ENCODE peak calls at places on chromosomes 2 and 18, in four cellular contexts. S, N, H and W are unnamed samples.

GRCh38 chr2:136132840-136133570 is 15.1 kb upstream of the CXCR4 start:
- DNase-seq in S (no peak), N (no peak), H (no peak), W (no peak)

GRCh38 chr2:15298769-15299168 is 262.4 kb downstream of the NBAS start:
- DNase-seq in S (peak), N (no peak), H (no peak), W (peak)

GRCh38 chr2:128187032-128187654 is 96.1 kb downstream of the UGGT1 start:
- DNase-seq in S (peak), N (no peak), H (peak), W (peak)

GRCh38 chr18:45248240-45248903 is 366.9 kb upstream of the SLC14A2 start:
- DNase-seq in S (peak), N (no peak), H (peak), W (no peak)

GRCh38 chr2:53018830-53019425 is 748.7 kb upstream of the CHAC2 start:
- DNase-seq in S (no peak), N (no peak), H (no peak), W (peak)

GRCh38 chr2:28366496-28367282 is 26.0 kb upstream of the FOSL2 start:
- DNase-seq in S (peak), N (peak), H (no peak), W (no peak)

GRCh38 chr2:197993830-197994229 is 189.4 kb downstream of the PLCL1 start:
- DNase-seq in S (peak), N (no peak), H (peak), W (no peak)

GRCh38 chr18:43876286-43877082 is 599.2 kb upstream of the SYT4 start:
- DNase-seq in S (no peak), N (no peak), H (no peak), W (peak)

GRCh38 chr2:67650292-67651133 is 253.4 kb downstream of the ETAA1 start:
- DNase-seq in S (peak), N (peak), H (peak), W (peak)

GRCh38 chr18:44714376-44714775 is 33.7 kb downstream of the SETBP1 start:
- DNase-seq in S (no peak), N (no peak), H (no peak), W (no peak)

GRCh38 chr18:26503382-26503781 is 45.0 kb downstream of the KCTD1 start:
- DNase-seq in S (no peak), N (no peak), H (no peak), W (peak)

GRCh38 chr2:163466583-163466982 is 269.2 kb downstream of the FIGN start:
- DNase-seq in S (no peak), N (no peak), H (no peak), W (peak)

GRCh38 chr2:217834744-217835513 is 167.9 kb downstream of the TNS1 start:
- DNase-seq in S (no peak), N (no peak), H (no peak), W (no peak)

GRCh38 chr2:26640781-26641564 is at the start of gene CIB4:
- DNase-seq in S (no peak), N (no peak), H (no peak), W (peak)

GRCh38 chr2:170882758-170883157 is 46.3 kb upstream of the GORASP2 start:
- DNase-seq in S (no peak), N (no peak), H (no peak), W (no peak)

GRCh38 chr2:175567435-175568061 is 386.0 kb upstream of the ATP5MC3 start:
- DNase-seq in S (peak), N (no peak), H (no peak), W (no peak)

GRCh38 chr2:219072741-219073140 is 12.0 kb upstream of the IHH start:
- DNase-seq in S (no peak), N (no peak), H (no peak), W (no peak)

GRCh38 chr2:133506962-133507361 is 61.3 kb downstream of the NCKAP5 start:
- DNase-seq in S (no peak), N (no peak), H (no peak), W (no peak)

GRCh38 chr2:116809074-116809473 is 1005.4 kb upstream of the DDX18 start:
- DNase-seq in S (peak), N (no peak), H (no peak), W (no peak)

GRCh38 chr18:46555724-46556123 is 101.3 kb downstream of the LOXHD1 start:
- DNase-seq in S (no peak), N (no peak), H (peak), W (peak)

GRCh38 chr2:235378261-235378660 is 115.6 kb upstream of the AGAP1 start:
- DNase-seq in S (no peak), N (no peak), H (no peak), W (no peak)

GRCh38 chr2:64212346-64212745 is 68.1 kb upstream of the PELI1 start:
- DNase-seq in S (peak), N (peak), H (no peak), W (no peak)

GRCh38 chr18:13406049-13406615 is 187.6 kb downstream of the LDLRAD4 start:
- DNase-seq in S (no peak), N (no peak), H (no peak), W (no peak)

GRCh38 chr2:224062481-224063307 is 23.6 kb upstream of the SERPINE2 start:
- DNase-seq in S (peak), N (no peak), H (no peak), W (peak)

GRCh38 chr2:210955591-210955990 is 399.2 kb downstream of the CPS1 start:
- DNase-seq in S (peak), N (no peak), H (peak), W (no peak)

GRCh38 chr2:176075476-176075875 is 8.3 kb downstream of the EVX2 start:
- DNase-seq in S (no peak), N (no peak), H (no peak), W (peak)

GRCh38 chr2:34070196-34070595 is 471.1 kb upstream of the FAM98A start:
- DNase-seq in S (no peak), N (no peak), H (no peak), W (no peak)

GRCh38 chr18:59041819-59042476 is 97.7 kb upstream of the SEC11C start:
- DNase-seq in S (no peak), N (no peak), H (no peak), W (peak)

GRCh38 chr18:37965572-37965970 is 400.0 kb upstream of the CELF4 start:
- DNase-seq in S (no peak), N (no peak), H (no peak), W (no peak)

GRCh38 chr2:17752892-17753802 is 463 bp downstream of the SMC6 start:
- DNase-seq in S (peak), N (no peak), H (peak), W (peak)